ENCODE peak calls at places on chromosomes 12 and 14, in six cellular contexts. B, K, A, D, C and R are unnamed samples.

GRCh38 chr12:63826002-63826585 is 18.4 kb upstream of the SRGAP1 start:
- DNase-seq in B (peak; percentile 90), K (no peak), A (peak; percentile 29), D (peak; percentile 75), C (peak; percentile 69), R (peak; percentile 87)

GRCh38 chr12:129520736-129521135 is 383.1 kb downstream of the TMEM132D start:
- DNase-seq in B (no peak), K (no peak), A (no peak), D (no peak), C (no peak), R (no peak)

GRCh38 chr12:104226672-104227071 is 11.1 kb downstream of the TXNRD1 start:
- DNase-seq in B (no peak), K (no peak), A (no peak), D (no peak), C (no peak), R (peak; percentile 76)

GRCh38 chr14:21109377-21110260 is 8.8 kb downstream of the TMEM253 start:
- DNase-seq in B (no peak), K (no peak), A (no peak), D (peak; percentile 94), C (no peak), R (no peak)

GRCh38 chr12:62911288-62911687 is 23.7 kb downstream of the PPM1H start:
- DNase-seq in B (no peak), K (no peak), A (no peak), D (no peak), C (no peak), R (no peak)

GRCh38 chr12:1083086-1083887 is 92.3 kb downstream of the ERC1 start:
- DNase-seq in B (no peak), K (no peak), A (no peak), D (peak; percentile 8), C (peak; percentile 59), R (peak; percentile 41)

GRCh38 chr14:69845787-69846186 is 33.4 kb upstream of the SMOC1 start:
- DNase-seq in B (no peak), K (no peak), A (no peak), D (peak; percentile 70), C (peak; percentile 63), R (no peak)

GRCh38 chr14:36805116-36805515 is 143.5 kb downstream of the PAX9 start:
- DNase-seq in B (no peak), K (no peak), A (peak; percentile 21), D (peak; percentile 76), C (no peak), R (no peak)

GRCh38 chr12:202081-202731 is 11.8 kb downstream of the SLC6A12 start:
- DNase-seq in B (no peak), K (no peak), A (no peak), D (no peak), C (peak; percentile 98), R (no peak)

GRCh38 chr12:50981319-50982239 is 29.2 kb downstream of the HIGD1C start:
- DNase-seq in B (no peak), K (no peak), A (peak; percentile 11), D (no peak), C (no peak), R (no peak)

GRCh38 chr14:25622752-25623151 is 572.8 kb upstream of the STXBP6 start:
- DNase-seq in B (no peak), K (no peak), A (no peak), D (no peak), C (peak; percentile 55), R (no peak)

GRCh38 chr12:64666054-64666914 is 56.0 kb downstream of the RASSF3 start:
- DNase-seq in B (peak; percentile 49), K (no peak), A (no peak), D (no peak), C (no peak), R (peak; percentile 32)

GRCh38 chr12:46771268-46771837 is 54.4 kb downstream of the SLC38A4 start:
- DNase-seq in B (no peak), K (no peak), A (no peak), D (no peak), C (peak; percentile 19), R (peak; percentile 10)

GRCh38 chr12:27096420-27096819 is 14.0 kb upstream of the C12orf71 start:
- DNase-seq in B (no peak), K (no peak), A (no peak), D (no peak), C (no peak), R (no peak)

GRCh38 chr12:112112423-112113132 is 4.0 kb upstream of the NAA25 start:
- DNase-seq in B (no peak), K (no peak), A (no peak), D (no peak), C (no peak), R (no peak)

GRCh38 chr12:124433147-124433874 is 134.1 kb downstream of the NCOR2 start:
- DNase-seq in B (peak; percentile 26), K (no peak), A (no peak), D (no peak), C (no peak), R (no peak)

GRCh38 chr14:19878029-19878642 is 3.2 kb downstream of the OR4K2 start:
- DNase-seq in B (peak; percentile 4), K (no peak), A (no peak), D (no peak), C (peak; percentile 11), R (peak; percentile 20)

GRCh38 chr14:48075487-48075886 is 400.1 kb upstream of the MDGA2 start:
- DNase-seq in B (no peak), K (no peak), A (no peak), D (no peak), C (no peak), R (no peak)

GRCh38 chr12:72072613-72073212 is 134.1 kb downstream of the TPH2 start:
- DNase-seq in B (no peak), K (no peak), A (no peak), D (peak; percentile 38), C (peak; percentile 69), R (no peak)

GRCh38 chr14:42470427-42470719 is 863.7 kb downstream of the LRFN5 start:
- DNase-seq in B (no peak), K (no peak), A (no peak), D (no peak), C (no peak), R (no peak)

GRCh38 chr14:72457641-72458040 is 436.3 kb downstream of the DPF3 start:
- DNase-seq in B (peak; percentile 63), K (no peak), A (no peak), D (no peak), C (no peak), R (peak; percentile 49)

GRCh38 chr12:100708591-100708990 is 86.0 kb upstream of the ANO4 start:
- DNase-seq in B (no peak), K (no peak), A (no peak), D (no peak), C (no peak), R (no peak)

GRCh38 chr12:6936642-6937480 is 6.8 kb upstream of the RNU7-1 start:
- DNase-seq in B (no peak), K (no peak), A (no peak), D (peak; percentile 45), C (no peak), R (no peak)

GRCh38 chr12:32896438-32897275 is at the start of gene PKP2:
- DNase-seq in B (no peak), K (no peak), A (peak; percentile 69), D (peak; percentile 92), C (peak; percentile 97), R (peak; percentile 32)